ENCODE peak calls at places on chromosomes 5 and 9, in six cellular contexts. One of them, this sample, is unnamed.

GRCh38 chr5:177435847-177436536 is 9.5 kb downstream of the GRK6 start:
- DNase-seq in sigmoid colon: no peak
- DNase-seq in skeletal muscle cell: no peak
- DNase-seq in ureter: no peak
- DNase-seq in stimulated activated CD8-positive, alpha-beta memory T cell treated with anti-CD3 and anti-CD28 coated beads, Interleukin-12 subunit alpha, Interleukin-12 subunit beta, amount 100 ng/mL, for 4 hours: no peak
- DNase-seq in RPMI8226: no peak
- DNase-seq in this sample: no peak

GRCh38 chr9:99057665-99058625 is 47.0 kb upstream of the TGFBR1 start:
- DNase-seq in sigmoid colon: no peak
- DNase-seq in skeletal muscle cell: peak
- DNase-seq in ureter: no peak
- DNase-seq in stimulated activated CD8-positive, alpha-beta memory T cell treated with anti-CD3 and anti-CD28 coated beads, Interleukin-12 subunit alpha, Interleukin-12 subunit beta, amount 100 ng/mL, for 4 hours: peak
- DNase-seq in RPMI8226: peak
- DNase-seq in this sample: no peak

GRCh38 chr5:137621861-137622823 is 113.7 kb downstream of the KLHL3 start:
- DNase-seq in sigmoid colon: peak
- DNase-seq in skeletal muscle cell: no peak
- DNase-seq in ureter: no peak
- DNase-seq in stimulated activated CD8-positive, alpha-beta memory T cell treated with anti-CD3 and anti-CD28 coated beads, Interleukin-12 subunit alpha, Interleukin-12 subunit beta, amount 100 ng/mL, for 4 hours: no peak
- DNase-seq in RPMI8226: no peak
- DNase-seq in this sample: no peak

GRCh38 chr5:135107986-135108385 is 74.0 kb upstream of the PITX1 start:
- DNase-seq in sigmoid colon: peak
- DNase-seq in skeletal muscle cell: no peak
- DNase-seq in ureter: no peak
- DNase-seq in stimulated activated CD8-positive, alpha-beta memory T cell treated with anti-CD3 and anti-CD28 coated beads, Interleukin-12 subunit alpha, Interleukin-12 subunit beta, amount 100 ng/mL, for 4 hours: no peak
- DNase-seq in RPMI8226: no peak
- DNase-seq in this sample: peak

GRCh38 chr9:114558027-114558675 is 29.4 kb upstream of the ATP6V1G1 start:
- DNase-seq in sigmoid colon: no peak
- DNase-seq in skeletal muscle cell: no peak
- DNase-seq in ureter: peak
- DNase-seq in stimulated activated CD8-positive, alpha-beta memory T cell treated with anti-CD3 and anti-CD28 coated beads, Interleukin-12 subunit alpha, Interleukin-12 subunit beta, amount 100 ng/mL, for 4 hours: no peak
- DNase-seq in RPMI8226: no peak
- DNase-seq in this sample: no peak

GRCh38 chr9:34884732-34885131 is 73.4 kb upstream of the PHF24 start:
- DNase-seq in sigmoid colon: no peak
- DNase-seq in skeletal muscle cell: no peak
- DNase-seq in ureter: no peak
- DNase-seq in stimulated activated CD8-positive, alpha-beta memory T cell treated with anti-CD3 and anti-CD28 coated beads, Interleukin-12 subunit alpha, Interleukin-12 subunit beta, amount 100 ng/mL, for 4 hours: no peak
- DNase-seq in RPMI8226: peak
- DNase-seq in this sample: no peak

GRCh38 chr9:129936222-129936621 is 101.0 kb downstream of the USP20 start:
- DNase-seq in sigmoid colon: no peak
- DNase-seq in skeletal muscle cell: no peak
- DNase-seq in ureter: no peak
- DNase-seq in stimulated activated CD8-positive, alpha-beta memory T cell treated with anti-CD3 and anti-CD28 coated beads, Interleukin-12 subunit alpha, Interleukin-12 subunit beta, amount 100 ng/mL, for 4 hours: no peak
- DNase-seq in RPMI8226: no peak
- DNase-seq in this sample: no peak

GRCh38 chr5:143652104-143652700 is 159.8 kb upstream of the HMHB1 start:
- DNase-seq in sigmoid colon: no peak
- DNase-seq in skeletal muscle cell: no peak
- DNase-seq in ureter: no peak
- DNase-seq in stimulated activated CD8-positive, alpha-beta memory T cell treated with anti-CD3 and anti-CD28 coated beads, Interleukin-12 subunit alpha, Interleukin-12 subunit beta, amount 100 ng/mL, for 4 hours: no peak
- DNase-seq in RPMI8226: no peak
- DNase-seq in this sample: no peak

GRCh38 chr5:135441256-135441915 is 5.8 kb downstream of the DCANP1 start:
- DNase-seq in sigmoid colon: peak
- DNase-seq in skeletal muscle cell: no peak
- DNase-seq in ureter: no peak
- DNase-seq in stimulated activated CD8-positive, alpha-beta memory T cell treated with anti-CD3 and anti-CD28 coated beads, Interleukin-12 subunit alpha, Interleukin-12 subunit beta, amount 100 ng/mL, for 4 hours: no peak
- DNase-seq in RPMI8226: no peak
- DNase-seq in this sample: peak

GRCh38 chr5:80982093-80982492 is 21.9 kb downstream of the RASGRF2 start:
- DNase-seq in sigmoid colon: no peak
- DNase-seq in skeletal muscle cell: no peak
- DNase-seq in ureter: no peak
- DNase-seq in stimulated activated CD8-positive, alpha-beta memory T cell treated with anti-CD3 and anti-CD28 coated beads, Interleukin-12 subunit alpha, Interleukin-12 subunit beta, amount 100 ng/mL, for 4 hours: no peak
- DNase-seq in RPMI8226: no peak
- DNase-seq in this sample: no peak

GRCh38 chr5:31066655-31067328 is 126.7 kb upstream of the CDH6 start:
- DNase-seq in sigmoid colon: no peak
- DNase-seq in skeletal muscle cell: no peak
- DNase-seq in ureter: no peak
- DNase-seq in stimulated activated CD8-positive, alpha-beta memory T cell treated with anti-CD3 and anti-CD28 coated beads, Interleukin-12 subunit alpha, Interleukin-12 subunit beta, amount 100 ng/mL, for 4 hours: no peak
- DNase-seq in RPMI8226: no peak
- DNase-seq in this sample: no peak

GRCh38 chr9:35516481-35516880 is 26.6 kb downstream of the RUSC2 start:
- DNase-seq in sigmoid colon: no peak
- DNase-seq in skeletal muscle cell: no peak
- DNase-seq in ureter: no peak
- DNase-seq in stimulated activated CD8-positive, alpha-beta memory T cell treated with anti-CD3 and anti-CD28 coated beads, Interleukin-12 subunit alpha, Interleukin-12 subunit beta, amount 100 ng/mL, for 4 hours: no peak
- DNase-seq in RPMI8226: no peak
- DNase-seq in this sample: no peak

GRCh38 chr5:177545487-177546261 is 8.7 kb downstream of the FAM193B start:
- DNase-seq in sigmoid colon: peak
- DNase-seq in skeletal muscle cell: peak
- DNase-seq in ureter: peak
- DNase-seq in stimulated activated CD8-positive, alpha-beta memory T cell treated with anti-CD3 and anti-CD28 coated beads, Interleukin-12 subunit alpha, Interleukin-12 subunit beta, amount 100 ng/mL, for 4 hours: no peak
- DNase-seq in RPMI8226: no peak
- DNase-seq in this sample: no peak

GRCh38 chr9:78363221-78363620 is 66.3 kb downstream of the PSAT1 start:
- DNase-seq in sigmoid colon: peak
- DNase-seq in skeletal muscle cell: peak
- DNase-seq in ureter: no peak
- DNase-seq in stimulated activated CD8-positive, alpha-beta memory T cell treated with anti-CD3 and anti-CD28 coated beads, Interleukin-12 subunit alpha, Interleukin-12 subunit beta, amount 100 ng/mL, for 4 hours: no peak
- DNase-seq in RPMI8226: no peak
- DNase-seq in this sample: no peak

GRCh38 chr9:124257070-124257864 is 482 bp upstream of the NEK6 start:
- DNase-seq in sigmoid colon: peak
- DNase-seq in skeletal muscle cell: no peak
- DNase-seq in ureter: no peak
- DNase-seq in stimulated activated CD8-positive, alpha-beta memory T cell treated with anti-CD3 and anti-CD28 coated beads, Interleukin-12 subunit alpha, Interleukin-12 subunit beta, amount 100 ng/mL, for 4 hours: no peak
- DNase-seq in RPMI8226: no peak
- DNase-seq in this sample: no peak

GRCh38 chr5:10289353-10289752 is 18.3 kb downstream of the CMBL start:
- DNase-seq in sigmoid colon: no peak
- DNase-seq in skeletal muscle cell: no peak
- DNase-seq in ureter: no peak
- DNase-seq in stimulated activated CD8-positive, alpha-beta memory T cell treated with anti-CD3 and anti-CD28 coated beads, Interleukin-12 subunit alpha, Interleukin-12 subunit beta, amount 100 ng/mL, for 4 hours: no peak
- DNase-seq in RPMI8226: peak
- DNase-seq in this sample: no peak

GRCh38 chr9:89878687-89879086 is 273.9 kb downstream of the GADD45G start:
- DNase-seq in sigmoid colon: peak
- DNase-seq in skeletal muscle cell: peak
- DNase-seq in ureter: peak
- DNase-seq in stimulated activated CD8-positive, alpha-beta memory T cell treated with anti-CD3 and anti-CD28 coated beads, Interleukin-12 subunit alpha, Interleukin-12 subunit beta, amount 100 ng/mL, for 4 hours: no peak
- DNase-seq in RPMI8226: no peak
- DNase-seq in this sample: peak

GRCh38 chr9:92489209-92489608 is 6.9 kb upstream of the ASPN start:
- DNase-seq in sigmoid colon: no peak
- DNase-seq in skeletal muscle cell: no peak
- DNase-seq in ureter: no peak
- DNase-seq in stimulated activated CD8-positive, alpha-beta memory T cell treated with anti-CD3 and anti-CD28 coated beads, Interleukin-12 subunit alpha, Interleukin-12 subunit beta, amount 100 ng/mL, for 4 hours: no peak
- DNase-seq in RPMI8226: no peak
- DNase-seq in this sample: no peak

GRCh38 chr5:157463081-157463480 is 3.1 kb downstream of the NIPAL4 start:
- DNase-seq in sigmoid colon: no peak
- DNase-seq in skeletal muscle cell: no peak
- DNase-seq in ureter: no peak
- DNase-seq in stimulated activated CD8-positive, alpha-beta memory T cell treated with anti-CD3 and anti-CD28 coated beads, Interleukin-12 subunit alpha, Interleukin-12 subunit beta, amount 100 ng/mL, for 4 hours: no peak
- DNase-seq in RPMI8226: no peak
- DNase-seq in this sample: no peak